ENCODE peak calls at places on chromosomes 7 and 10, in ten cellular contexts. One of them, this sample, is unnamed.
A peak's percentile ranks its signal among the peaks of the same experiment; 100 is the strongest.

GRCh38 chr7:103141753-103142404 is 7.0 kb downstream of the NAPEPLD start:
- DNase-seq in activated CD8-positive, alpha-beta memory T cell treated with anti-CD3 and anti-CD28 coated beads for 24 hours: no peak
- DNase-seq in T-helper 1 cell: no peak
- DNase-seq in iris pigment epithelial cell: peak; percentile 22
- DNase-seq in stimulated activated CD4-positive, alpha-beta T cell treated with anti-CD3 and anti-CD28 coated beads, Interleukin-1b, Interleukin-23, amount 100 ng/mL, for 1 hour: no peak
- DNase-seq in BJ: no peak
- DNase-seq in stimulated activated CD8-positive, alpha-beta memory T cell treated with anti-CD3 and anti-CD28 coated beads, Interleukin-7, amount 100 ng/mL, for 48 hours: no peak
- DNase-seq in T-cell: no peak
- DNase-seq in tibial artery: no peak
- DNase-seq in T-helper 9 cell: no peak
- DNase-seq in this sample: no peak

GRCh38 chr7:148911626-148912025 is 27.5 kb upstream of the EZH2 start:
- DNase-seq in activated CD8-positive, alpha-beta memory T cell treated with anti-CD3 and anti-CD28 coated beads for 24 hours: peak; percentile 61
- DNase-seq in T-helper 1 cell: no peak
- DNase-seq in iris pigment epithelial cell: no peak
- DNase-seq in stimulated activated CD4-positive, alpha-beta T cell treated with anti-CD3 and anti-CD28 coated beads, Interleukin-1b, Interleukin-23, amount 100 ng/mL, for 1 hour: no peak
- DNase-seq in BJ: no peak
- DNase-seq in stimulated activated CD8-positive, alpha-beta memory T cell treated with anti-CD3 and anti-CD28 coated beads, Interleukin-7, amount 100 ng/mL, for 48 hours: no peak
- DNase-seq in T-cell: no peak
- DNase-seq in tibial artery: no peak
- DNase-seq in T-helper 9 cell: no peak
- DNase-seq in this sample: no peak

GRCh38 chr7:121924273-121925184 is 51.6 kb downstream of the PTPRZ1 start:
- DNase-seq in activated CD8-positive, alpha-beta memory T cell treated with anti-CD3 and anti-CD28 coated beads for 24 hours: no peak
- DNase-seq in T-helper 1 cell: no peak
- DNase-seq in iris pigment epithelial cell: no peak
- DNase-seq in stimulated activated CD4-positive, alpha-beta T cell treated with anti-CD3 and anti-CD28 coated beads, Interleukin-1b, Interleukin-23, amount 100 ng/mL, for 1 hour: no peak
- DNase-seq in BJ: no peak
- DNase-seq in stimulated activated CD8-positive, alpha-beta memory T cell treated with anti-CD3 and anti-CD28 coated beads, Interleukin-7, amount 100 ng/mL, for 48 hours: no peak
- DNase-seq in T-cell: no peak
- DNase-seq in tibial artery: no peak
- DNase-seq in T-helper 9 cell: no peak
- DNase-seq in this sample: no peak

GRCh38 chr10:77788496-77789010 is 138.0 kb downstream of the DLG5 start:
- DNase-seq in activated CD8-positive, alpha-beta memory T cell treated with anti-CD3 and anti-CD28 coated beads for 24 hours: no peak
- DNase-seq in T-helper 1 cell: no peak
- DNase-seq in iris pigment epithelial cell: no peak
- DNase-seq in stimulated activated CD4-positive, alpha-beta T cell treated with anti-CD3 and anti-CD28 coated beads, Interleukin-1b, Interleukin-23, amount 100 ng/mL, for 1 hour: no peak
- DNase-seq in BJ: no peak
- DNase-seq in stimulated activated CD8-positive, alpha-beta memory T cell treated with anti-CD3 and anti-CD28 coated beads, Interleukin-7, amount 100 ng/mL, for 48 hours: no peak
- DNase-seq in T-cell: no peak
- DNase-seq in tibial artery: no peak
- DNase-seq in T-helper 9 cell: no peak
- DNase-seq in this sample: no peak

GRCh38 chr10:59872892-59873463 is 33.4 kb downstream of the CCDC6 start:
- DNase-seq in activated CD8-positive, alpha-beta memory T cell treated with anti-CD3 and anti-CD28 coated beads for 24 hours: no peak
- DNase-seq in T-helper 1 cell: no peak
- DNase-seq in iris pigment epithelial cell: peak; percentile 97
- DNase-seq in stimulated activated CD4-positive, alpha-beta T cell treated with anti-CD3 and anti-CD28 coated beads, Interleukin-1b, Interleukin-23, amount 100 ng/mL, for 1 hour: no peak
- DNase-seq in BJ: peak; percentile 32
- DNase-seq in stimulated activated CD8-positive, alpha-beta memory T cell treated with anti-CD3 and anti-CD28 coated beads, Interleukin-7, amount 100 ng/mL, for 48 hours: no peak
- DNase-seq in T-cell: no peak
- DNase-seq in tibial artery: peak; percentile 76
- DNase-seq in T-helper 9 cell: no peak
- DNase-seq in this sample: no peak

GRCh38 chr10:115049318-115049717 is 43.8 kb upstream of the ATRNL1 start:
- DNase-seq in activated CD8-positive, alpha-beta memory T cell treated with anti-CD3 and anti-CD28 coated beads for 24 hours: no peak
- DNase-seq in T-helper 1 cell: no peak
- DNase-seq in iris pigment epithelial cell: no peak
- DNase-seq in stimulated activated CD4-positive, alpha-beta T cell treated with anti-CD3 and anti-CD28 coated beads, Interleukin-1b, Interleukin-23, amount 100 ng/mL, for 1 hour: no peak
- DNase-seq in BJ: no peak
- DNase-seq in stimulated activated CD8-positive, alpha-beta memory T cell treated with anti-CD3 and anti-CD28 coated beads, Interleukin-7, amount 100 ng/mL, for 48 hours: no peak
- DNase-seq in T-cell: no peak
- DNase-seq in tibial artery: no peak
- DNase-seq in T-helper 9 cell: no peak
- DNase-seq in this sample: no peak

GRCh38 chr7:1742555-1743303 is 72.7 kb downstream of the ELFN1 start:
- DNase-seq in activated CD8-positive, alpha-beta memory T cell treated with anti-CD3 and anti-CD28 coated beads for 24 hours: peak; percentile 64
- DNase-seq in T-helper 1 cell: no peak
- DNase-seq in iris pigment epithelial cell: peak; percentile 33
- DNase-seq in stimulated activated CD4-positive, alpha-beta T cell treated with anti-CD3 and anti-CD28 coated beads, Interleukin-1b, Interleukin-23, amount 100 ng/mL, for 1 hour: no peak
- DNase-seq in BJ: no peak
- DNase-seq in stimulated activated CD8-positive, alpha-beta memory T cell treated with anti-CD3 and anti-CD28 coated beads, Interleukin-7, amount 100 ng/mL, for 48 hours: no peak
- DNase-seq in T-cell: no peak
- DNase-seq in tibial artery: no peak
- DNase-seq in T-helper 9 cell: peak; percentile 20
- DNase-seq in this sample: no peak

GRCh38 chr10:30438016-30438850 is 4.2 kb downstream of the MAP3K8 start:
- DNase-seq in activated CD8-positive, alpha-beta memory T cell treated with anti-CD3 and anti-CD28 coated beads for 24 hours: no peak
- DNase-seq in T-helper 1 cell: no peak
- DNase-seq in iris pigment epithelial cell: peak; percentile 63
- DNase-seq in stimulated activated CD4-positive, alpha-beta T cell treated with anti-CD3 and anti-CD28 coated beads, Interleukin-1b, Interleukin-23, amount 100 ng/mL, for 1 hour: no peak
- DNase-seq in BJ: no peak
- DNase-seq in stimulated activated CD8-positive, alpha-beta memory T cell treated with anti-CD3 and anti-CD28 coated beads, Interleukin-7, amount 100 ng/mL, for 48 hours: no peak
- DNase-seq in T-cell: no peak
- DNase-seq in tibial artery: no peak
- DNase-seq in T-helper 9 cell: no peak
- DNase-seq in this sample: no peak

GRCh38 chr7:109308816-109309215 is 739.1 kb downstream of the DNAJB9 start:
- DNase-seq in activated CD8-positive, alpha-beta memory T cell treated with anti-CD3 and anti-CD28 coated beads for 24 hours: no peak
- DNase-seq in T-helper 1 cell: no peak
- DNase-seq in iris pigment epithelial cell: no peak
- DNase-seq in stimulated activated CD4-positive, alpha-beta T cell treated with anti-CD3 and anti-CD28 coated beads, Interleukin-1b, Interleukin-23, amount 100 ng/mL, for 1 hour: no peak
- DNase-seq in BJ: no peak
- DNase-seq in stimulated activated CD8-positive, alpha-beta memory T cell treated with anti-CD3 and anti-CD28 coated beads, Interleukin-7, amount 100 ng/mL, for 48 hours: no peak
- DNase-seq in T-cell: no peak
- DNase-seq in tibial artery: no peak
- DNase-seq in T-helper 9 cell: no peak
- DNase-seq in this sample: no peak

GRCh38 chr7:84092207-84092606 is 102.4 kb downstream of the SEMA3A start:
- DNase-seq in activated CD8-positive, alpha-beta memory T cell treated with anti-CD3 and anti-CD28 coated beads for 24 hours: no peak
- DNase-seq in T-helper 1 cell: no peak
- DNase-seq in iris pigment epithelial cell: no peak
- DNase-seq in stimulated activated CD4-positive, alpha-beta T cell treated with anti-CD3 and anti-CD28 coated beads, Interleukin-1b, Interleukin-23, amount 100 ng/mL, for 1 hour: no peak
- DNase-seq in BJ: no peak
- DNase-seq in stimulated activated CD8-positive, alpha-beta memory T cell treated with anti-CD3 and anti-CD28 coated beads, Interleukin-7, amount 100 ng/mL, for 48 hours: no peak
- DNase-seq in T-cell: no peak
- DNase-seq in tibial artery: no peak
- DNase-seq in T-helper 9 cell: no peak
- DNase-seq in this sample: no peak

GRCh38 chr7:76356823-76357222 is 2.0 kb downstream of the YWHAG start:
- DNase-seq in activated CD8-positive, alpha-beta memory T cell treated with anti-CD3 and anti-CD28 coated beads for 24 hours: no peak
- DNase-seq in T-helper 1 cell: no peak
- DNase-seq in iris pigment epithelial cell: no peak
- DNase-seq in stimulated activated CD4-positive, alpha-beta T cell treated with anti-CD3 and anti-CD28 coated beads, Interleukin-1b, Interleukin-23, amount 100 ng/mL, for 1 hour: no peak
- DNase-seq in BJ: no peak
- DNase-seq in stimulated activated CD8-positive, alpha-beta memory T cell treated with anti-CD3 and anti-CD28 coated beads, Interleukin-7, amount 100 ng/mL, for 48 hours: no peak
- DNase-seq in T-cell: no peak
- DNase-seq in tibial artery: no peak
- DNase-seq in T-helper 9 cell: no peak
- DNase-seq in this sample: no peak

GRCh38 chr10:47260505-47261111 is 39.4 kb upstream of the GDF10 start:
- DNase-seq in activated CD8-positive, alpha-beta memory T cell treated with anti-CD3 and anti-CD28 coated beads for 24 hours: peak; percentile 60
- DNase-seq in T-helper 1 cell: no peak
- DNase-seq in iris pigment epithelial cell: no peak
- DNase-seq in stimulated activated CD4-positive, alpha-beta T cell treated with anti-CD3 and anti-CD28 coated beads, Interleukin-1b, Interleukin-23, amount 100 ng/mL, for 1 hour: no peak
- DNase-seq in BJ: no peak
- DNase-seq in stimulated activated CD8-positive, alpha-beta memory T cell treated with anti-CD3 and anti-CD28 coated beads, Interleukin-7, amount 100 ng/mL, for 48 hours: no peak
- DNase-seq in T-cell: no peak
- DNase-seq in tibial artery: no peak
- DNase-seq in T-helper 9 cell: no peak
- DNase-seq in this sample: peak; percentile 55

GRCh38 chr10:58264780-58265179 is 2.9 kb downstream of the IPMK start:
- DNase-seq in activated CD8-positive, alpha-beta memory T cell treated with anti-CD3 and anti-CD28 coated beads for 24 hours: no peak
- DNase-seq in T-helper 1 cell: no peak
- DNase-seq in iris pigment epithelial cell: no peak
- DNase-seq in stimulated activated CD4-positive, alpha-beta T cell treated with anti-CD3 and anti-CD28 coated beads, Interleukin-1b, Interleukin-23, amount 100 ng/mL, for 1 hour: no peak
- DNase-seq in BJ: no peak
- DNase-seq in stimulated activated CD8-positive, alpha-beta memory T cell treated with anti-CD3 and anti-CD28 coated beads, Interleukin-7, amount 100 ng/mL, for 48 hours: no peak
- DNase-seq in T-cell: no peak
- DNase-seq in tibial artery: no peak
- DNase-seq in T-helper 9 cell: no peak
- DNase-seq in this sample: no peak

GRCh38 chr7:29764227-29764626 is 42.1 kb upstream of the WIPF3 start:
- DNase-seq in activated CD8-positive, alpha-beta memory T cell treated with anti-CD3 and anti-CD28 coated beads for 24 hours: no peak
- DNase-seq in T-helper 1 cell: no peak
- DNase-seq in iris pigment epithelial cell: no peak
- DNase-seq in stimulated activated CD4-positive, alpha-beta T cell treated with anti-CD3 and anti-CD28 coated beads, Interleukin-1b, Interleukin-23, amount 100 ng/mL, for 1 hour: no peak
- DNase-seq in BJ: no peak
- DNase-seq in stimulated activated CD8-positive, alpha-beta memory T cell treated with anti-CD3 and anti-CD28 coated beads, Interleukin-7, amount 100 ng/mL, for 48 hours: no peak
- DNase-seq in T-cell: no peak
- DNase-seq in tibial artery: no peak
- DNase-seq in T-helper 9 cell: no peak
- DNase-seq in this sample: no peak